ENCODE peak calls at places on chromosomes 2 and 18, in nine cellular contexts. One of them, this sample, is unnamed.

GRCh38 chr2:74186038-74186437 is 7.4 kb upstream of the MOB1A start:
- DNase-seq in transverse colon: peak; percentile 45
- DNase-seq in ovary: no peak
- DNase-seq in GM12878: peak; percentile 98
- DNase-seq in A549: no peak
- DNase-seq in stomach: no peak
- DNase-seq in tibial nerve: peak; percentile 23
- DNase-seq in suprapubic skin: no peak
- DNase-seq in upper lobe of left lung: peak; percentile 75
- DNase-seq in this sample: no peak

GRCh38 chr2:8862230-8862629 is 24.8 kb upstream of the KIDINS220 start:
- DNase-seq in upper lobe of left lung: peak; percentile 52
- DNase-seq in ovary: no peak
- DNase-seq in tibial nerve: no peak
- DNase-seq in transverse colon: no peak
- DNase-seq in suprapubic skin: no peak
- DNase-seq in GM12878: no peak
- DNase-seq in A549: no peak
- DNase-seq in stomach: no peak
- DNase-seq in this sample: no peak

GRCh38 chr2:126886201-126886905 is 12.3 kb upstream of the TEX51 start:
- DNase-seq in ovary: peak; percentile 63
- DNase-seq in stomach: no peak
- DNase-seq in transverse colon: peak; percentile 70
- DNase-seq in suprapubic skin: no peak
- DNase-seq in A549: peak; percentile 65
- DNase-seq in GM12878: no peak
- DNase-seq in tibial nerve: peak; percentile 45
- DNase-seq in upper lobe of left lung: peak; percentile 62
- DNase-seq in this sample: no peak

GRCh38 chr2:149561309-149561926 is 26.2 kb downstream of the MMADHC start:
- DNase-seq in tibial nerve: peak; percentile 76
- DNase-seq in suprapubic skin: no peak
- DNase-seq in transverse colon: no peak
- DNase-seq in A549: no peak
- DNase-seq in stomach: no peak
- DNase-seq in upper lobe of left lung: no peak
- DNase-seq in ovary: no peak
- DNase-seq in GM12878: no peak
- DNase-seq in this sample: no peak

GRCh38 chr2:169859423-169859822 is 32.2 kb downstream of the UBR3 start:
- DNase-seq in ovary: no peak
- DNase-seq in A549: no peak
- DNase-seq in suprapubic skin: no peak
- DNase-seq in GM12878: no peak
- DNase-seq in stomach: no peak
- DNase-seq in tibial nerve: no peak
- DNase-seq in transverse colon: no peak
- DNase-seq in upper lobe of left lung: no peak
- DNase-seq in this sample: no peak

GRCh38 chr2:177489719-177490301 is 97.2 kb downstream of the AGPS start:
- DNase-seq in tibial nerve: peak; percentile 15
- DNase-seq in transverse colon: no peak
- DNase-seq in suprapubic skin: no peak
- DNase-seq in GM12878: no peak
- DNase-seq in ovary: no peak
- DNase-seq in A549: peak; percentile 15
- DNase-seq in upper lobe of left lung: no peak
- DNase-seq in stomach: no peak
- DNase-seq in this sample: no peak

GRCh38 chr18:74493689-74494088 is 2.5 kb upstream of the CNDP2 start:
- DNase-seq in stomach: peak; percentile 63
- DNase-seq in GM12878: no peak
- DNase-seq in tibial nerve: no peak
- DNase-seq in transverse colon: peak; percentile 59
- DNase-seq in upper lobe of left lung: peak; percentile 57
- DNase-seq in suprapubic skin: no peak
- DNase-seq in ovary: no peak
- DNase-seq in A549: peak; percentile 14
- DNase-seq in this sample: no peak

GRCh38 chr2:204364860-204365530 is 180.3 kb upstream of the PARD3B start:
- DNase-seq in upper lobe of left lung: no peak
- DNase-seq in suprapubic skin: no peak
- DNase-seq in ovary: no peak
- DNase-seq in stomach: no peak
- DNase-seq in GM12878: no peak
- DNase-seq in transverse colon: no peak
- DNase-seq in tibial nerve: no peak
- DNase-seq in A549: no peak
- DNase-seq in this sample: no peak

GRCh38 chr2:237675326-237675725 is 47.9 kb downstream of the LRRFIP1 start:
- DNase-seq in transverse colon: no peak
- DNase-seq in ovary: no peak
- DNase-seq in GM12878: no peak
- DNase-seq in suprapubic skin: no peak
- DNase-seq in tibial nerve: no peak
- DNase-seq in stomach: no peak
- DNase-seq in upper lobe of left lung: no peak
- DNase-seq in A549: no peak
- DNase-seq in this sample: no peak

GRCh38 chr2:85888020-85888744 is 608 bp downstream of the ST3GAL5 start:
- DNase-seq in upper lobe of left lung: peak; percentile 38
- DNase-seq in tibial nerve: no peak
- DNase-seq in transverse colon: peak; percentile 29
- DNase-seq in A549: no peak
- DNase-seq in ovary: peak; percentile 44
- DNase-seq in suprapubic skin: no peak
- DNase-seq in stomach: no peak
- DNase-seq in GM12878: no peak
- DNase-seq in this sample: no peak

GRCh38 chr2:85400951-85401805 is 9.0 kb downstream of the CAPG start:
- DNase-seq in A549: no peak
- DNase-seq in GM12878: no peak
- DNase-seq in transverse colon: no peak
- DNase-seq in stomach: no peak
- DNase-seq in ovary: no peak
- DNase-seq in suprapubic skin: peak; percentile 55
- DNase-seq in upper lobe of left lung: no peak
- DNase-seq in tibial nerve: no peak
- DNase-seq in this sample: no peak

DNA sequence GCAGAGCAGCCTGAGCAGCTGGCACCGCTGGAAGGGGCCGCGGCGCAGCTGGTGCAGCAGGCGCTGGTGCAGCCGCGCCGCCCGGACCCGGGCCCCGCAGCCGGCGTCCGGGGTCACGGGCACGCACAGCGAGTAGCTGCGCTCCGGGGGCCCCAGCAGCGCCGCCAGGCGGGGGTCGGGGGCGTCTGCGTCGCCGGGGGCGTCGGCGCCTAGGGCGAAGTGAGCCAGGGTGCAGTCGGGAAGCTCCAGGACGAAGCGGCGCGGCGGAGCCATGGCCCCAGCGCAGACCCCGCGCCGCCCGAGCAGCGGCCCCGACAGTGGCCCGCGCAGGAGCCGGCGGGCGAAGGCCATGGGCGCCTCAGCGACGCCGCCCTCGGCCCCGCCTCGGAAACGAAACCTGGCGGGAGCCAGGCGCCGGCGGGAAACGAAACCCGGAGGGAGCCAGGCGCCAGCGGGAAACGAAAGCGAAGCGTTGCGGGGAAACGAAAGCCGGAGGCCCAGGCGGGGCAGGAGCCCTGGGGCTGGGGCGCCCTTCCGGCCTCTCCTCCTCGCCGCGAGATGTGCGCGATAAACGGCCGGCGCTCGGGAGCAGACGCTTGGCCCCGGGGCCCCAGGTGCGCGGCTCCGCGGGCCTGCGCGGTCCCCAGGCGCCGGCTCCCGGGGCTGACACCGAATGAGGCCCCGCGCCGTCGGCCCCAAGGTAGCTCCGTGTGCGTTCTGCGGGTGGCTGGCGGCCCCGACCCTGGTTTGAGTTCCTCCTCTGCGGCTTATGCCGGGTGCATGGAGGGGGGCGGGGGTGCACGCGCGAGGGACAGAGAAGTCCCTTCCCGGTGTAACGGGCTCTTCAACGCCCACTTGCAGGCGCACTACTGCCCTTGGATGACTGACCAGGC is at the start of gene CMPK2:
- DNase-seq in GM12878: peak; percentile 33
- DNase-seq in upper lobe of left lung: peak; percentile 64
- DNase-seq in A549: peak; percentile 50
- DNase-seq in ovary: peak; percentile 62
- DNase-seq in transverse colon: peak; percentile 85
- DNase-seq in suprapubic skin: peak; percentile 70
- DNase-seq in stomach: peak; percentile 85
- DNase-seq in tibial nerve: no peak
- DNase-seq in this sample: peak; percentile 94
- TF ChIP-seq EP300 in GM12878: no peak
- TF ChIP-seq EP300 in upper lobe of left lung: peak; percentile 50
- TF ChIP-seq EP300 in A549: no peak
- TF ChIP-seq EP300 in ovary: no peak
- TF ChIP-seq EP300 in transverse colon: no peak
- TF ChIP-seq EP300 in suprapubic skin: no peak
- TF ChIP-seq EP300 in stomach: no peak
- TF ChIP-seq EP300 in tibial nerve: no peak
- TF ChIP-seq EP300 in this sample: peak; percentile 37

DNA sequence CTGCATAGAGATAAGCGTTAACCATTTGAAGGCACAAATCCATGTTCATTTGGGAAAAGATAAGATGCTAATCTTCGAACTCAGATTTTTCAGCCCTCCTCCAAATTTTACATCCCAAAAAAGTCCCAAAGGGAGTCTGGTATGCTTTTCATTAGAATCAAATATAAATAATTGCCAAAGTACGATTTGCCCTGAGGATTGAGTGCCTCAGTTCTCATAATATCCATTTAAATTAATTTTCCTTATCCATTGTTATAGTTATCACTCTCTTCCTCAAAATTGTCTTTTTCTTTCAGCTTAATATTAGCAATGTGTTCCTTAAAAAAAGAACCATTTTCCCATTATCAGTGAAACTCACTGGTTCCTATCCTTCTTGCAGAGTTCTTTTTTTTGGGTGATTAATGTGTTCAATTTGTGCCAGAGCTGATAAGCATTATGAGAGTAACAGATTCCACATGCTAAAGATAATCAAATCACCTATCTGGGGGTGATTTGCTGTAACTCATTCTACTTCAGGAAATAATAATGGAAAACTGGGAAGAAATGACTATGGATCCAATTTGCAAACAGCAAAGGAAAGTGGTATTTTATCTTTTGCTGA is 686 bp downstream of the HNMT start:
- DNase-seq in tibial nerve: no peak
- DNase-seq in stomach: no peak
- DNase-seq in A549: no peak
- DNase-seq in suprapubic skin: no peak
- DNase-seq in ovary: no peak
- DNase-seq in transverse colon: no peak
- DNase-seq in GM12878: no peak
- DNase-seq in upper lobe of left lung: no peak
- DNase-seq in this sample: no peak
- TF ChIP-seq EP300 in tibial nerve: no peak
- TF ChIP-seq EP300 in stomach: no peak
- TF ChIP-seq EP300 in A549: no peak
- TF ChIP-seq EP300 in suprapubic skin: no peak
- TF ChIP-seq EP300 in ovary: no peak
- TF ChIP-seq EP300 in transverse colon: no peak
- TF ChIP-seq EP300 in GM12878: no peak
- TF ChIP-seq EP300 in upper lobe of left lung: no peak
- TF ChIP-seq EP300 in this sample: no peak

GRCh38 chr2:219384872-219385271 is 2.8 kb downstream of the DNPEP start:
- DNase-seq in upper lobe of left lung: no peak
- DNase-seq in tibial nerve: no peak
- DNase-seq in A549: no peak
- DNase-seq in ovary: no peak
- DNase-seq in stomach: no peak
- DNase-seq in transverse colon: no peak
- DNase-seq in suprapubic skin: no peak
- DNase-seq in GM12878: no peak
- DNase-seq in this sample: no peak

GRCh38 chr2:219384083-219384713 is 3.5 kb downstream of the DNPEP start:
- DNase-seq in stomach: no peak
- DNase-seq in GM12878: no peak
- DNase-seq in A549: no peak
- DNase-seq in transverse colon: no peak
- DNase-seq in ovary: no peak
- DNase-seq in suprapubic skin: no peak
- DNase-seq in upper lobe of left lung: no peak
- DNase-seq in tibial nerve: no peak
- DNase-seq in this sample: no peak

GRCh38 chr2:219386532-219387280 is 1.0 kb downstream of the DNPEP start:
- DNase-seq in ovary: no peak
- DNase-seq in tibial nerve: no peak
- DNase-seq in upper lobe of left lung: no peak
- DNase-seq in GM12878: no peak
- DNase-seq in transverse colon: no peak
- DNase-seq in A549: no peak
- DNase-seq in suprapubic skin: peak; percentile 74
- DNase-seq in stomach: no peak
- DNase-seq in this sample: no peak

GRCh38 chr2:219387284-219388126 is at the start of gene DNPEP:
- DNase-seq in GM12878: peak; percentile 44
- DNase-seq in A549: peak; percentile 76
- DNase-seq in stomach: peak; percentile 95
- DNase-seq in tibial nerve: peak; percentile 90
- DNase-seq in ovary: peak; percentile 84
- DNase-seq in transverse colon: peak; percentile 86
- DNase-seq in suprapubic skin: peak; percentile 95
- DNase-seq in upper lobe of left lung: peak; percentile 96
- DNase-seq in this sample: peak; percentile 97

DNA sequence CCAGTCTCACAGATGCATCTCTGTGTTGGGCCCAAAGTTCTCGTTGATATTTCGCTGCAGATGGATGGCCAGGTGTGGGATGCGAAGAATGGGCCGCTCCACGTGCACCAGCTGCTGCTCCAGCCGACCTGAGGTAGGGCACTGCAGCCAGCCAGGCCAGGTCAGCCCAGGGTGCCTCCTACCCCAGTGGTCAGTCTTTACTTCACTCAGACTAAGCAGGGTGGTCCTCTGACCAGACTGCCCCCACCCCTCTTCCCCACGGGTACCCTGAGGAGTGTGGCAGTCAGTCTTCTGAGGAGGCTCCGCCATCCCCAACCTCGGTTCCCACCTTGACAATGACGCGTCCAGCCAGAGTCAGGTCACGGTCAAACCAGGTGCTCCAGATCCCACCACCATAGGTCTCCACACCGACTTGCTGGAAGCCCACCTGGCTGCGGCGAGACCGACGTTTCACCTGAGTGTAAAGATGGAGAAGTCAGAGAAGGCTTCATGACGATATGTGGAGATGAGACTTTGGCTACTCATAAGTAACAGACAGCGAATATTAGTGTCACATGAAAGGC is 1.7 kb downstream of the DNPEP start:
- DNase-seq in ovary: no peak
- DNase-seq in stomach: no peak
- DNase-seq in tibial nerve: no peak
- DNase-seq in upper lobe of left lung: no peak
- DNase-seq in transverse colon: no peak
- DNase-seq in suprapubic skin: no peak
- DNase-seq in A549: no peak
- DNase-seq in GM12878: no peak
- DNase-seq in this sample: no peak
- TF ChIP-seq EP300 in ovary: no peak
- TF ChIP-seq EP300 in stomach: no peak
- TF ChIP-seq EP300 in tibial nerve: no peak
- TF ChIP-seq EP300 in upper lobe of left lung: no peak
- TF ChIP-seq EP300 in transverse colon: no peak
- TF ChIP-seq EP300 in suprapubic skin: no peak
- TF ChIP-seq EP300 in A549: no peak
- TF ChIP-seq EP300 in GM12878: no peak
- TF ChIP-seq EP300 in this sample: no peak

GRCh38 chr2:3606370-3607124 is 11.6 kb downstream of the COLEC11 start:
- DNase-seq in transverse colon: no peak
- DNase-seq in suprapubic skin: no peak
- DNase-seq in upper lobe of left lung: no peak
- DNase-seq in ovary: peak; percentile 16
- DNase-seq in A549: no peak
- DNase-seq in stomach: peak; percentile 22
- DNase-seq in GM12878: no peak
- DNase-seq in tibial nerve: no peak
- DNase-seq in this sample: peak; percentile 85
- TF ChIP-seq EP300 in transverse colon: no peak
- TF ChIP-seq EP300 in suprapubic skin: no peak
- TF ChIP-seq EP300 in upper lobe of left lung: no peak
- TF ChIP-seq EP300 in ovary: no peak
- TF ChIP-seq EP300 in A549: no peak
- TF ChIP-seq EP300 in stomach: no peak
- TF ChIP-seq EP300 in GM12878: no peak
- TF ChIP-seq EP300 in tibial nerve: no peak
- TF ChIP-seq EP300 in this sample: no peak